ENCODE peak calls at places on chromosomes 1 and 21, in ten cellular contexts. Y is esophagus muscularis mucosa, R is AG10803, S is breast epithelium, H is cardiac fibroblast, F is transverse colon, C is AG09319, E is neural crest cell, W is H9, T is fibroblast of lung. K is an unnamed sample.

GRCh38 chr1:244645414-244645813 is 7.5 kb upstream of the DESI2 start:
- DNase-seq in T (no peak), Y (no peak), S (no peak), C (no peak), F (no peak), E (no peak), R (no peak), H (no peak), W (no peak), K (no peak)

GRCh38 chr1:220007438-220007837 is 38.9 kb downstream of the EPRS1 start:
- DNase-seq in W (no peak), F (no peak), E (no peak), T (peak; percentile 57), S (no peak), R (peak; percentile 14), Y (no peak), H (no peak), C (no peak), K (no peak)

GRCh38 chr1:95132762-95133161 is 15.6 kb downstream of the TLCD4 start:
- DNase-seq in W (no peak), H (no peak), E (no peak), Y (no peak), F (no peak), C (no peak), T (no peak), R (no peak), S (no peak), K (no peak)

GRCh38 chr1:182299728-182300581 is 91.6 kb downstream of the GLUL start:
- DNase-seq in W (no peak), C (no peak), E (no peak), H (peak; percentile 34), T (peak; percentile 52), F (peak; percentile 63), Y (no peak), R (peak; percentile 31), S (no peak), K (no peak)

GRCh38 chr1:18681423-18681835 is 50.8 kb downstream of the PAX7 start:
- DNase-seq in H (peak; percentile 25), S (no peak), C (no peak), T (peak; percentile 26), R (peak; percentile 32), E (peak; percentile 24), F (no peak), W (no peak), Y (no peak), K (no peak)

GRCh38 chr1:111420377-111420776 is 7.2 kb downstream of the OVGP1 start:
- DNase-seq in C (no peak), Y (peak; percentile 37), E (no peak), R (no peak), T (no peak), S (no peak), F (no peak), W (no peak), H (no peak), K (no peak)

GRCh38 chr1:68339505-68339904 is 107.2 kb upstream of the WLS start:
- DNase-seq in W (no peak), Y (no peak), H (peak; percentile 78), C (no peak), R (peak; percentile 60), E (no peak), F (no peak), T (no peak), S (no peak), K (no peak)

GRCh38 chr1:222387020-222387816 is 160.7 kb downstream of the HHIPL2 start:
- DNase-seq in E (peak; percentile 3), Y (no peak), T (no peak), H (no peak), S (no peak), R (no peak), W (peak; percentile 74), F (no peak), C (no peak), K (no peak)

GRCh38 chr1:207892764-207893163 is 18.2 kb downstream of the CD34 start:
- DNase-seq in T (no peak), S (no peak), F (no peak), E (no peak), R (no peak), W (no peak), Y (no peak), H (no peak), C (no peak), K (no peak)

GRCh38 chr1:239155466-239155865 is 230.9 kb upstream of the CHRM3 start:
- DNase-seq in F (no peak), C (no peak), W (no peak), E (no peak), T (no peak), Y (no peak), R (no peak), H (no peak), S (no peak), K (no peak)

GRCh38 chr1:66758247-66758755 is 6.0 kb downstream of the DYNLT5 start:
- DNase-seq in W (no peak), H (no peak), T (no peak), C (no peak), Y (no peak), E (no peak), R (peak; percentile 17), F (no peak), S (no peak), K (no peak)

GRCh38 chr21:32599146-32599925 is 12.8 kb downstream of the CFAP298 start:
- DNase-seq in H (no peak), T (no peak), F (no peak), E (no peak), Y (no peak), S (no peak), W (no peak), C (no peak), R (no peak), K (no peak)

GRCh38 chr21:38899277-38899947 is 93.7 kb downstream of the ETS2 start:
- DNase-seq in Y (no peak), H (no peak), F (no peak), S (no peak), W (no peak), T (no peak), E (no peak), C (no peak), R (no peak), K (no peak)

GRCh38 chr1:20885121-20885520 is 98.0 kb upstream of the HP1BP3 start:
- DNase-seq in E (no peak), R (no peak), H (peak; percentile 33), S (no peak), T (peak; percentile 45), W (no peak), C (no peak), F (no peak), Y (no peak), K (no peak)

GRCh38 chr1:240575976-240576666 is 35.8 kb downstream of the GREM2 start:
- DNase-seq in F (no peak), Y (no peak), C (peak; percentile 40), E (no peak), H (peak; percentile 48), W (no peak), R (peak; percentile 85), T (peak; percentile 64), S (no peak), K (no peak)

DNA sequence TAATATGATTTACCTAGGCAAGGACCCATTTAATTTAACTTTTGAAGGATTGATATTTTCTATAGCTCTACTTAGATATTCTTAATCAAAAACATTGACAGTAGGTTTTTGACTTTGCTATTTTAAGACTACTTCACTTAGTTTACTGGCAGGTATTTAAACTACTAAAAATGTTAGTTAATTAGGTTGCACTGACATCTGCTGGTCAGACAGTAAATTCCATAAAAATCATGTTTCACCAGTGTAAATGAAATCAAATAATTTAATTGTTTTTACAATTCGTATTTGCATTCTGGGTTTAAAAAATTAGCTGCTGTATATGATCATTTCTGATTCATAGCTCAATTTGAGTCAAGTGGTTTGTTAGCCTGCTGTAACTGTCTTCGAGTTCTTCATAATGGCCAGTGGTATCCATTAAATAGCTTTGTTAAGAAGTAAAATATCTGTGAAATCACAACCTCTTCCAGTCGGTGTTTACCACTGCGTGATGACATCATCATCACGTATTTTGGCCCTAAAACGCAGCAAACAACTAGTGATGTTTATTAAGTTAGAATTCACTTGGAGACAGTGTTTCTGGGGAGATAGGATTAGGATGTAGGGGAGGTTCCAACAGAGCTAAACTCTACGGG is 26.2 kb downstream of the EXTL2 start:
- DNase-seq in C (peak; percentile 15), H (peak; percentile 74), T (peak; percentile 46), S (no peak), F (no peak), R (peak; percentile 54), W (no peak), Y (no peak), E (no peak), K (no peak)
- TF ChIP-seq CTCF in C (peak; percentile 45), H (peak; percentile 45), T (peak; percentile 18), S (peak; percentile 34), F (peak; percentile 62), R (peak; percentile 65), W (peak; percentile 82), Y (peak; percentile 68), E (peak; percentile 84), K (peak; percentile 25)

GRCh38 chr1:59738591-59739015 is 76.1 kb upstream of the HOOK1 start:
- DNase-seq in Y (no peak), C (peak; percentile 71), F (no peak), T (peak; percentile 87), E (no peak), W (no peak), S (no peak), R (peak; percentile 90), H (peak; percentile 89), K (no peak)
- TF ChIP-seq CTCF in Y (no peak), C (no peak), F (no peak), T (no peak), E (no peak), W (no peak), S (no peak), R (no peak), H (no peak), K (no peak)

DNA sequence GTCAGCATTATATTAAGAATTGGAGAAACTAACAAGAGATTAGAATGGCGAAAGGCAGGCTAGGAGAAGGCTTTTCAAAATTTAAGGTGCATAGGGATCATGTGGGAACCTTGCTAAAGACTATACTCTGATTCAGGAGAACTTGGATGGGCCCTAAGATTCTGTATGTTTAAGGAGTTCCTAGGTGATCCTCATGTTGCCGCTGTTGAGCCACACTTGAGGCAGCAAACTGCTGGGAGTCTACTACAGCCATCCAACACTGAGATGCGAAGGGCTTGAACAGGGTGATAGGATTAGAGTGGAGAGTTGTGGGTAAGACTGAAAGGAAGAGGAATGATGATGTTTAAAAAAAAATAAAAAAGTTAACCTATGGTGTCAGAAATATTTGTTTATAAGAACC is 1013.2 kb downstream of the MRPL39 start:
- DNase-seq in F (no peak), E (no peak), T (no peak), R (no peak), H (no peak), W (no peak), Y (no peak), C (no peak), S (no peak), K (no peak)
- TF ChIP-seq CTCF in F (no peak), E (no peak), T (no peak), R (no peak), H (no peak), W (peak; percentile 31), Y (no peak), C (no peak), S (no peak), K (no peak)

DNA sequence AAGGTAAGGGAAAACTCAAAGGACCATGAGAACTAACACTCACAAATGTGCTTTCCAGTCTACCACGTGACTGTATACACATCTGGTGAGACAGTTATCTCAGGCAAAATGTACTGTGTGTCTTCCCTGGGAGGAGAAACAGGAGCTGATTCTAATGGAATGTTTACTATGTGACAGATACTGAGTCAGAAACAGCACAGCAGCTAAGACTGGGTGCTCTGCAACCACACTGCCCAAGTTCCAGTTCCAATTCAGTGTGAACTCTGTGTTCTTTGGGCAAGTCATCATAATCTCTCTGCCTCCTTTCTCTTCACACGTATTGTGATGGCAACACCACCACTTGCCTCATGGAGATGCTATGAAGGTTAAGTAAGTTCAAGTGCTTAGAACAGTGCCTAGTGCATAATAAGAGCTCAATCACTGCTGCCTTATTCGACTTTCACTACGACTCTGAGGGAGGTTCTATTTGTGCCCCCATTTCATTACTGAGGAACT is 79.0 kb downstream of the SLC45A1 start:
- DNase-seq in C (peak; percentile 52), S (no peak), T (peak; percentile 100), H (peak; percentile 96), Y (no peak), E (no peak), W (no peak), R (peak; percentile 100), F (peak; percentile 34), K (no peak)
- TF ChIP-seq CTCF in C (no peak), S (no peak), T (no peak), H (no peak), Y (no peak), E (no peak), W (no peak), R (no peak), F (no peak), K (no peak)